ENCODE peak calls at places on chromosomes 2 and 18, in seven cellular contexts. Q is dorsolateral prefrontal cortex, E is heart right ventricle, R is foreskin fibroblast, O is colonic mucosa, F is HCT116, D is lower lobe of right lung. H is an unnamed sample.

GRCh38 chr2:172233947-172234715 is 131.4 kb upstream of the DLX2 start:
- DNase-seq in Q (no peak), E (no peak), R (no peak), D (no peak), O (peak), F (no peak), H (no peak)

GRCh38 chr2:235709969-235710879 is 216.4 kb downstream of the AGAP1 start:
- DNase-seq in O (no peak), F (no peak), R (no peak), Q (peak), E (no peak), D (no peak), H (no peak)

GRCh38 chr2:177772529-177772928 is 300.0 kb downstream of the PDE11A start:
- DNase-seq in F (peak), O (no peak), D (no peak), E (no peak), Q (no peak), R (peak), H (peak)

GRCh38 chr18:26646897-26647296 is 98.5 kb upstream of the KCTD1 start:
- DNase-seq in F (no peak), Q (no peak), D (no peak), E (no peak), R (no peak), O (no peak), H (no peak)

GRCh38 chr2:152186257-152186656 is 10.7 kb upstream of the STAM2 start:
- DNase-seq in D (no peak), O (no peak), Q (no peak), E (no peak), R (no peak), F (no peak), H (no peak)

GRCh38 chr2:130728549-130729310 is at the start of gene GPR148:
- DNase-seq in D (no peak), F (no peak), Q (no peak), O (no peak), E (no peak), R (no peak), H (no peak)

GRCh38 chr2:63772061-63772460 is 69.6 kb upstream of the UGP2 start:
- DNase-seq in D (no peak), F (no peak), R (no peak), E (no peak), O (no peak), Q (no peak), H (no peak)

GRCh38 chr2:6081542-6081872 is 389.3 kb downstream of the SOX11 start:
- DNase-seq in O (no peak), E (no peak), Q (no peak), R (no peak), D (no peak), F (no peak), H (no peak)

GRCh38 chr2:29314816-29315571 is 199.8 kb downstream of the CLIP4 start:
- DNase-seq in D (peak), R (no peak), O (no peak), E (no peak), Q (peak), F (no peak), H (no peak)

GRCh38 chr2:233051241-233052149 is 8.6 kb upstream of the INPP5D start:
- DNase-seq in O (no peak), Q (no peak), E (peak), F (no peak), R (peak), D (peak), H (peak)

GRCh38 chr18:44709297-44710117 is 28.8 kb downstream of the SETBP1 start:
- DNase-seq in F (no peak), R (no peak), E (no peak), Q (no peak), O (no peak), D (no peak), H (no peak)

GRCh38 chr2:129457277-129457818 is 522.1 kb upstream of the RAB6C start:
- DNase-seq in R (no peak), O (no peak), F (no peak), D (no peak), E (no peak), Q (no peak), H (no peak)

GRCh38 chr2:166382-166781 is 97.5 kb downstream of the SH3YL1 start:
- DNase-seq in O (no peak), E (no peak), F (no peak), D (no peak), R (no peak), Q (no peak), H (no peak)

GRCh38 chr2:85329181-85329651 is 1.4 kb upstream of the TGOLN2 start:
- DNase-seq in O (no peak), Q (no peak), D (no peak), R (no peak), E (no peak), F (no peak), H (no peak)
- H3K4me3 ChIP-seq in O (no peak), Q (peak), D (no peak), R (no peak), E (no peak), F (no peak), H (no peak)

GRCh38 chr2:240560084-240560479 is at the start of gene DUSP28:
- DNase-seq in R (peak), O (peak), E (peak), D (peak), Q (peak), F (peak), H (peak)
- TF ChIP-seq CTCF in R (no peak), O (no peak), E (no peak), D (no peak), Q (no peak), F (no peak), H (no peak)

GRCh38 chr2:149739880-149740265 is 152.3 kb upstream of the MMADHC start:
- DNase-seq in O (no peak), D (no peak), F (no peak), R (no peak), E (no peak), Q (no peak), H (no peak)
- H3K4me3 ChIP-seq in O (no peak), D (no peak), F (no peak), R (no peak), E (no peak), Q (no peak), H (no peak)

DNA sequence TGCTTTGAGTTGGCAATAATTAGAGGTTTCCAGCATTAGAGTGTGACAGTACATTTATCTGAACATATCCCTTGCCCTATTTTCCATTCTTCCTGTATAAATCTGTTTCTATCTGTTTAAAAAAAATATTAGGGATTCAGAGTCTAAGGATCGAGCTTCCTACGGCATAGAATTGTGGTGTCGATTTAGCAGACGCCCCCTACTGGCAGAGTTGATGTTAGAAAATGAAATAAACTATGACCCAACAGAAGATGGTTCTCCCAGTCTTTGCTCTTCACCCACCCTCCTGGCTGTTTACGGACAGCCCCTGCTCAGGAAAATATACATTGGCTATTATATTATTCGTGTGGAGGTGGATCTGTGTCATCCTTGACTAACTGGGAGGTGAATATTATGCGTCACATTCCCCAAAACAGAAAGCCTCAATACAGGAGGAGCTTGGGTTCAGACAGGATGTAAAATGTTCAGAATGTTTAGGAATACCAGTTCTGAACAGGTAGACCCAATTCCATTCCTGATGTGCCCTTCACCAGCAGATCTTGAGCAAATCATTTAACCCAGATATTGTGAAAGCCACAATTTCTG is 10.6 kb upstream of the ERMN start:
- DNase-seq in O (peak), E (no peak), F (peak), R (peak), Q (peak), D (no peak), H (peak)
- TF ChIP-seq CTCF in O (peak), E (peak), F (peak), R (peak), Q (peak), D (peak), H (peak)

GRCh38 chr18:58669731-58670379 is 1.4 kb upstream of the MALT1 start:
- DNase-seq in O (peak), E (no peak), R (peak), F (peak), Q (no peak), D (no peak), H (peak)
- H3K4me3 ChIP-seq in O (no peak), E (no peak), R (no peak), F (peak), Q (no peak), D (peak), H (no peak)